ENCODE peak calls at places on chromosomes 12 and 14, in four cellular contexts. P, D, Z and L are unnamed samples.

GRCh38 chr12:66423290-66423689 is 121.0 kb downstream of the HELB start:
- DNase-seq in D (no peak), P (no peak), Z (no peak), L (no peak)

GRCh38 chr12:19412844-19413243 is 26.4 kb upstream of the AEBP2 start:
- DNase-seq in D (no peak), P (no peak), Z (no peak), L (no peak)

GRCh38 chr12:96985515-96986362 is 78.7 kb downstream of the NEDD1 start:
- DNase-seq in P (peak), Z (no peak), D (no peak), L (peak)

GRCh38 chr12:7933255-7933726 is 2.7 kb downstream of the SLC2A3 start:
- DNase-seq in Z (peak), D (peak), P (peak), L (peak)

GRCh38 chr14:91361236-91361811 is 56.3 kb downstream of the CCDC88C start:
- DNase-seq in P (no peak), Z (no peak), D (peak), L (no peak)

GRCh38 chr14:60488175-60488574 is 2.3 kb upstream of the C14orf39 start:
- DNase-seq in Z (no peak), P (no peak), D (no peak), L (no peak)

GRCh38 chr12:105740970-105741725 is 397.6 kb downstream of the NUAK1 start:
- DNase-seq in Z (no peak), P (no peak), D (no peak), L (no peak)

GRCh38 chr14:105026033-105026785 is 5.3 kb upstream of the CDCA4 start:
- DNase-seq in D (no peak), P (no peak), Z (peak), L (no peak)

GRCh38 chr14:77031680-77032482 is 3.4 kb upstream of the IRF2BPL start:
- DNase-seq in Z (no peak), P (no peak), D (no peak), L (no peak)

GRCh38 chr12:21945002-21945401 is 3.8 kb upstream of the ABCC9 start:
- DNase-seq in Z (no peak), P (no peak), D (no peak), L (no peak)

GRCh38 chr12:21305666-21306065 is 29.1 kb downstream of the SLCO1A2 start:
- DNase-seq in D (no peak), Z (no peak), P (no peak), L (no peak)

GRCh38 chr12:65695077-65695865 is 129.0 kb upstream of the HMGA2 start:
- DNase-seq in Z (no peak), D (peak), P (no peak), L (no peak)

GRCh38 chr12:11650697-11651281 is 1.3 kb downstream of the ETV6 start:
- DNase-seq in D (peak), Z (peak), P (no peak), L (no peak)

GRCh38 chr12:52151859-52152783 is 39.7 kb downstream of the KRT80 start:
- DNase-seq in D (no peak), P (peak), Z (no peak), L (peak)

GRCh38 chr14:42224053-42224888 is 617.6 kb downstream of the LRFN5 start:
- DNase-seq in Z (peak), D (peak), P (peak), L (peak)

GRCh38 chr12:46998811-46999368 is 80.5 kb upstream of the PCED1B start:
- DNase-seq in D (no peak), P (no peak), Z (no peak), L (no peak)

GRCh38 chr14:71089974-71090373 is 182.7 kb downstream of the PCNX1 start:
- DNase-seq in P (no peak), Z (no peak), D (no peak), L (no peak)

GRCh38 chr12:7079826-7080125 is 12.5 kb downstream of the C1R start:
- DNase-seq in D (no peak), Z (no peak), P (no peak), L (no peak)

GRCh38 chr12:55708695-55709233 is 1.1 kb upstream of the ITGA7 start:
- DNase-seq in Z (no peak), P (no peak), D (no peak), L (no peak)

GRCh38 chr14:102230481-102231210 is 74.3 kb downstream of the MOK start:
- DNase-seq in Z (no peak), D (no peak), P (no peak), L (no peak)

GRCh38 chr12:83461326-83461985 is 774.8 kb downstream of the TMTC2 start:
- DNase-seq in D (no peak), Z (no peak), P (no peak), L (no peak)

GRCh38 chr14:104357689-104358527 is 219.5 kb downstream of the KIF26A start:
- DNase-seq in D (no peak), Z (no peak), P (no peak), L (no peak)

GRCh38 chr14:90454041-90455000 is 57.5 kb downstream of the CALM1 start:
- DNase-seq in Z (no peak), D (peak), P (peak), L (peak)

GRCh38 chr12:24360907-24361306 is 411.4 kb upstream of the SOX5 start:
- DNase-seq in Z (peak), P (no peak), D (peak), L (no peak)

GRCh38 chr14:23657959-23658470 is 21.9 kb downstream of the DHRS2 start:
- DNase-seq in Z (no peak), P (no peak), D (no peak), L (no peak)

GRCh38 chr12:91766454-91766853 is 379.2 kb downstream of the BTG1 start:
- DNase-seq in Z (no peak), P (no peak), D (no peak), L (no peak)

GRCh38 chr12:122067966-122068365 is 10.6 kb upstream of the MLXIP start:
- DNase-seq in Z (peak), D (no peak), P (no peak), L (no peak)

GRCh38 chr12:18681818-18682217 is 56.0 kb downstream of the PLCZ1 start:
- DNase-seq in D (no peak), P (no peak), Z (no peak), L (no peak)

GRCh38 chr12:58765653-58766554 is 154.4 kb downstream of the LRIG3 start:
- DNase-seq in Z (no peak), D (peak), P (no peak), L (no peak)

GRCh38 chr14:69291891-69292586 is 32.1 kb downstream of the GALNT16 start:
- DNase-seq in D (no peak), Z (no peak), P (no peak), L (no peak)

GRCh38 chr12:25184132-25184531 is 10.8 kb downstream of the DNAI7 start:
- DNase-seq in Z (no peak), P (no peak), D (no peak), L (no peak)

GRCh38 chr12:26546535-26547314 is 286.3 kb downstream of the ITPR2 start:
- DNase-seq in Z (no peak), D (no peak), P (no peak), L (no peak)

GRCh38 chr12:6337958-6338406 is 3.9 kb downstream of the TNFRSF1A start:
- DNase-seq in D (peak), Z (no peak), P (no peak), L (no peak)

GRCh38 chr12:94750891-94751290 is 100.5 kb upstream of the TMCC3 start:
- DNase-seq in P (no peak), Z (no peak), D (no peak), L (no peak)

GRCh38 chr12:57739387-57739786 is 845 bp upstream of the AGAP2 start:
- DNase-seq in P (no peak), Z (no peak), D (no peak), L (no peak)

GRCh38 chr12:57738661-57739237 is at the start of gene AGAP2:
- DNase-seq in D (no peak), P (no peak), Z (no peak), L (peak)

GRCh38 chr12:57741413-57741789 is 2.9 kb upstream of the AGAP2 start:
- DNase-seq in P (no peak), D (no peak), Z (no peak), L (no peak)

GRCh38 chr12:57739914-57740538 is 1.5 kb upstream of the AGAP2 start:
- DNase-seq in D (no peak), P (no peak), Z (no peak), L (no peak)

DNA sequence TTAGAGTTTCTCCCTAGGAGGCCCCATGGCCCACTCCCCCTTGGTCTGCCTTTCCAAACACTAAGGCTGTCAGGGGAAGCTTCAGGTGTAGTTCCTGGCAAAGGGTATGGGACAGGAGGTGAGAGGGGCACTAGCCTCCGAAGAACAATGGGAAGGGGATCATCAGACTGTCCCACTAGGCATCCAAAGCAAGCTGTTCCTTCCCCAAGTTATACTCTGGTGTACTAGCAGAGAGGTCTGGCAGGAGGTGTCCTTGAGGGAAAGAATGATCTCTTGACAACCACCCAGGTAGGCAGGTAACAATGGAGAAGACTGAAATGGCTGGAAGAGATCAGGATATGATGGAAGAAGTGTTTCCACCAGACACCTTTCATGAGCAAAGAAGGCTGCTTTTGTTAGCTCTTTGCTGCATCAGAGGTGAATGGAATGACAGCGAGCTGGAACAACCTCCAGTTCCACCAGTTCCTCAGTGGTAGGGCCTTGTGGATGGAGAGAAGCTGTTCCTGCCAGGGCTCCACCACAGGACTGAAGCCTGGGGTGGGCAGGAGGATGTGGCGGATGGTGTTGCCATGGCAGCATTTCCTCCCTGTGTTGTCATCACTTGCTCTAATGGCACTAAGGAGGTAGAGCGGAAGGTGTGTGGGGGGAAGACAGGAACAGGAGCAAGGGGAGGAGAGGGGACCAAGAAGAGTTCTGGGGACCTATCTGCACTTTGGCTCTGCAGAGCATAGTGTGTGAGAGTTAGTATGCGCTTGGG is 2.3 kb upstream of the AGAP2 start:
- DNase-seq in D (no peak), Z (peak), P (no peak), L (no peak)
- TF ChIP-seq SP1 in D (no peak), Z (no peak), P (no peak), L (no peak)

GRCh38 chr14:79515158-79515557 is 696.1 kb downstream of the DIO2 start:
- DNase-seq in D (no peak), P (no peak), Z (no peak), L (no peak)
- TF ChIP-seq BHLHE40 in D (no peak), P (no peak), Z (no peak), L (no peak)

GRCh38 chr14:32818576-32818975 is 120.1 kb upstream of the NPAS3 start:
- DNase-seq in P (no peak), D (no peak), Z (no peak), L (no peak)
- TF ChIP-seq FOXK2 in P (no peak), D (no peak), Z (no peak), L (no peak)

DNA sequence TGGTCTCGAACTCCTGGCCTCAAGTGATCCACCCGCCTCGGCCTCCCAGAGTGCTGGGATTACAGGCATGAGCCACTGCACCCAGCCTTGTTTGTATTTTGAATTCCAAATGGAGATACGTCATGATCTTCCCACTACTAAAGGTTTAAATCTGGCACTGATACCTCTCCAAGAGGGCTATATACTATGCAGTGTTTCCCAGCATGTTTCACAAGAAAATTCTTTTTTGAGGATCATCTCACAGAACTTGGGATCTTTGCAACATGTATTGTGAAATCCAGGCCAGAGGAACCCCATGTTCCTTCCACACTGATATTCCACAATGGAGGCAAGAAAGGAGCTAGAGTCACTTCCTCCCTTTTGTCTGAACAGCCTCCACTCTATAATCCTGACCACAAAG is 112.7 kb downstream of the NT5DC3 start:
- DNase-seq in P (no peak), D (no peak), Z (no peak), L (no peak)
- TF ChIP-seq SP1 in P (no peak), D (no peak), Z (no peak), L (no peak)

DNA sequence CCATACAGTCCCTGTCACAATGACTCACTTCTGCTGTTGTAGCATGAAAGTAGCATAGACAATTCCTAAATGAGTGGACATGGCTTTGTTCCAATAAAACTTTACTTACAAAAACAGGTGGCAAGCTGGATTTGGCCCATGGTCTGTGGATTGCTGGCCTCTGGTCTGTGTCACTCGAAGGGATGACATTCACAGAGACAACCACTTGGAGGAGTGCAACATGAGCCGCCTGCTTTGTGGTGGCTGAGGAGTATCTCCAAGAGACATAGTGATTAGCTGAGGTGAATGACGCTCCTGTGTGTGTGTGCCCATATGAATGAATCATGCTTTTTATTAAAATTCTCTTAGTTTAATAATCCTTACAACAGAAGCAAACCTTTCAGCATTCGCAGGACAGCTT is 81.2 kb upstream of the NRXN3 start:
- DNase-seq in P (no peak), Z (no peak), D (no peak), L (no peak)
- TF ChIP-seq BHLHE40 in P (no peak), Z (no peak), D (no peak), L (no peak)

GRCh38 chr14:74573421-74574091 is 38.5 kb downstream of the LTBP2 start:
- DNase-seq in P (no peak), D (no peak), Z (no peak), L (no peak)
- TF ChIP-seq FOXK2 in P (no peak), D (no peak), Z (no peak), L (no peak)

GRCh38 chr12:109871678-109872314 is 8.5 kb downstream of the GLTP start:
- DNase-seq in Z (no peak), P (no peak), D (peak), L (no peak)
- TF ChIP-seq SP1 in Z (no peak), P (no peak), D (no peak), L (no peak)

GRCh38 chr14:95406756-95407155 is 87.0 kb upstream of the CLMN start:
- DNase-seq in D (no peak), Z (no peak), P (no peak), L (no peak)

GRCh38 chr14:95408731-95409471 is 89.2 kb upstream of the CLMN start:
- DNase-seq in P (no peak), D (no peak), Z (no peak), L (no peak)

GRCh38 chr14:95407342-95407741 is 87.6 kb upstream of the CLMN start:
- DNase-seq in Z (no peak), P (no peak), D (no peak), L (no peak)

GRCh38 chr14:95410838-95411237 is 91.1 kb upstream of the CLMN start:
- DNase-seq in Z (no peak), D (no peak), P (no peak), L (no peak)

DNA sequence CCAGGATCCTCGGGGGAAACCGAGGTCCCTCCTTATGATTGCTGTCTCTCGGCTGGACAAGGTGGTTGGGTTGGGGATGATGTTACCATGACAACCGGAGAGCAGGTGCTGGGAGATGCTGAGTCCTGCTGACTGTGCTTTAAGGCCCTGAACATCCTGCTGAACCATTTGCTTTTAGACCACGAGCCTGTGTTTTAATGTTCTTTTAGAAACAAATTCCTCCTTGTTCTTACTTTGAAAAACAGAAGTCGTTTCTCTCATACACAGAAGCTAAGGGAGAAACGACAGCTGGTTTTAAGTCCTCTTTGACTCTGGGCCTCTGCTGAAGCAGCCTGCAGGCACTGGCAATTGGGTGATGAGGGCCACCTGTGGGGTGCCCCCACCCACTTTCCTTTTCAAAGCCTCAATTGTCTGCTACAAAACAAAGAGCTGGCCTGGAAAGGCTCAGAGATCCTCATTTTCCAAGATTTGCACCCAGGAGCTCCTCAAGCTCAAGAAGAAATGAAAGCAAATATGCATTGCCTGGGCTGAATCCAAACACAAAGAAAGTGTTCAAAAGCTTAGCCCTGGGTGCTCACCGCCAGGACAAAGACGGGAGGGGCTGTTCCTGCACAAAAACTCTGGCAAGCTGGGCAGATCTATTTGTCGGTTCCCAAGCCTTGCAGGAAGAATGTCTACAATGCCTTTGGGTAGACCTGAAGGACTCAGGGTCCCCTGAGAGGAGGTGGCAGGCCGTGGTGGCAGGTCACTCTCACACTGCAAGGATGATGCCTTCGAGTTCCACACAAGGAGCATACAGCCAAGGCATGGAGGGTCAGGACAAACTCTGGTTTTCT is 90.0 kb upstream of the CLMN start:
- DNase-seq in D (no peak), P (no peak), Z (no peak), L (no peak)
- TF ChIP-seq BHLHE40 in D (no peak), P (no peak), Z (no peak), L (no peak)

GRCh38 chr12:111123390-111123789 is 203.0 kb upstream of the MYL2 start:
- DNase-seq in D (no peak), Z (no peak), P (no peak), L (no peak)

GRCh38 chr12:111122458-111122878 is 202.1 kb upstream of the MYL2 start:
- DNase-seq in P (no peak), D (no peak), Z (no peak), L (peak)

GRCh38 chr12:111121840-111122239 is 201.5 kb upstream of the MYL2 start:
- DNase-seq in P (no peak), Z (no peak), D (no peak), L (peak)

GRCh38 chr12:111126331-111126730 is 206.0 kb upstream of the MYL2 start:
- DNase-seq in D (no peak), P (no peak), Z (no peak), L (no peak)

DNA sequence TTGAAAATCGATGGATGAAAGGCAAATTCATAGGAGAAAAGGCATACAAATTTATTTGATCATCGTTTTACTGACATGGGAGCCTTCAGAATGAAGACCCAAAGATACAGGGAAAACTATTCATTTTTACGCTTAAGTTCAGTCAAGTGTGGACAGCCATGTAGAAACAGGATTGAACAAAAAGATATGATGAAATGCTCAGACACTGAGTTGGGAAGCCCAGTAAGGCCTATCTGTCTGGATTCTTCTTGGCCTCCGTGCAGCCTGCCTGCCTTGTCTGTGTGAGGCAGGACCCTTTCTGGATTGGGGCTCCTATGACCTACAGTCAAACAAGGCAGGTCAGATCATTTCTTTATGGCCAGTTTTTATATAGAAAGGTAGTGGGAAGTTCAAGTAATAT is 203.8 kb upstream of the MYL2 start:
- DNase-seq in Z (no peak), D (no peak), P (no peak), L (no peak)
- TF ChIP-seq FOXK2 in Z (no peak), D (no peak), P (no peak), L (no peak)